ENCODE peak calls at places on chromosomes 2 and 18, in eight cellular contexts. Z is vagina, M is suprapubic skin, C is H1, Y is spleen, T is breast epithelium, F is GM12892, R is HCT116. K is an unnamed sample.

GRCh38 chr2:207230261-207231105 is 64.7 kb upstream of the KLF7 start:
- DNase-seq in Y (no peak), M (no peak), C (peak), R (peak), F (no peak), Z (no peak), T (no peak), K (no peak)

GRCh38 chr18:79580481-79581171 is 99.0 kb upstream of the CTDP1 start:
- DNase-seq in M (peak), F (no peak), T (no peak), Z (no peak), R (no peak), Y (peak), C (no peak), K (no peak)

GRCh38 chr2:136308621-136309020 is 190.7 kb upstream of the CXCR4 start:
- DNase-seq in T (no peak), F (no peak), Z (no peak), R (no peak), C (no peak), M (no peak), Y (no peak), K (no peak)

GRCh38 chr2:48249631-48250473 is 280.1 kb upstream of the STON1 start:
- DNase-seq in M (no peak), C (no peak), T (no peak), R (no peak), F (no peak), Y (no peak), Z (no peak), K (no peak)

GRCh38 chr18:9755110-9755509 is 47.0 kb downstream of the RAB31 start:
- DNase-seq in F (no peak), M (no peak), Y (no peak), C (no peak), T (no peak), Z (peak), R (no peak), K (no peak)

GRCh38 chr2:173749315-173749714 is 215.9 kb downstream of the SP3 start:
- DNase-seq in R (peak), Y (no peak), Z (no peak), F (no peak), C (no peak), M (no peak), T (no peak), K (no peak)

GRCh38 chr18:45090526-45091140 is 409.9 kb downstream of the SETBP1 start:
- DNase-seq in C (no peak), Y (no peak), R (no peak), T (no peak), Z (no peak), M (no peak), F (no peak), K (no peak)

GRCh38 chr2:157233506-157233905 is 24.0 kb upstream of the GALNT5 start:
- DNase-seq in Y (no peak), F (no peak), R (no peak), Z (no peak), M (no peak), C (no peak), T (no peak), K (no peak)

GRCh38 chr2:174588463-174588862 is 9.1 kb downstream of the WIPF1 start:
- DNase-seq in Z (no peak), R (no peak), C (no peak), M (no peak), Y (no peak), F (no peak), T (no peak), K (no peak)

GRCh38 chr2:220779918-220780317 is 792.2 kb downstream of the EPHA4 start:
- DNase-seq in Z (no peak), C (no peak), F (no peak), M (no peak), T (no peak), Y (no peak), R (no peak), K (no peak)

GRCh38 chr18:57523171-57523956 is 63.1 kb downstream of the FECH start:
- DNase-seq in R (no peak), M (no peak), C (no peak), Y (no peak), T (no peak), F (no peak), Z (no peak), K (no peak)

GRCh38 chr2:51368250-51368649 is 336.3 kb upstream of the NRXN1 start:
- DNase-seq in M (no peak), R (no peak), Z (no peak), T (no peak), C (no peak), F (no peak), Y (no peak), K (no peak)

GRCh38 chr2:85250045-85250444 is 77.7 kb downstream of the TGOLN2 start:
- DNase-seq in M (no peak), R (no peak), Y (no peak), T (no peak), C (no peak), F (no peak), Z (no peak), K (no peak)

GRCh38 chr2:106843001-106843909 is 42.7 kb downstream of the ST6GAL2 start:
- DNase-seq in F (no peak), Z (no peak), Y (peak), M (no peak), R (no peak), C (no peak), T (no peak), K (no peak)

GRCh38 chr2:131543385-131543891 is 15.8 kb downstream of the CCDC74A start:
- DNase-seq in T (no peak), Y (no peak), C (no peak), Z (no peak), R (no peak), F (no peak), M (no peak), K (no peak)

GRCh38 chr18:55998071-55998522 is 410.1 kb upstream of the TCF4 start:
- DNase-seq in Y (no peak), C (peak), T (no peak), R (no peak), F (no peak), M (no peak), Z (no peak), K (no peak)

GRCh38 chr18:68694316-68694715 is 20.6 kb downstream of the TMX3 start:
- DNase-seq in F (no peak), Y (no peak), T (no peak), C (no peak), M (no peak), R (no peak), Z (no peak), K (no peak)

GRCh38 chr2:241659150-241659739 is 21.8 kb downstream of the ATG4B start:
- DNase-seq in T (peak), Z (no peak), C (peak), Y (no peak), R (no peak), M (no peak), F (no peak), K (peak)

GRCh38 chr2:237700583-237701032 is 73.2 kb downstream of the LRRFIP1 start:
- DNase-seq in T (no peak), F (no peak), C (no peak), Z (peak), M (peak), R (no peak), Y (peak), K (no peak)

GRCh38 chr2:238561230-238561629 is 134.5 kb downstream of the ASB1 start:
- DNase-seq in Y (no peak), T (no peak), Z (no peak), F (no peak), C (no peak), M (no peak), R (no peak), K (no peak)

GRCh38 chr2:190912731-190913130 is 32.1 kb downstream of the GLS start:
- DNase-seq in Y (no peak), M (no peak), R (no peak), Z (no peak), F (no peak), C (no peak), T (no peak), K (no peak)

GRCh38 chr2:19392191-19392590 is 33.8 kb upstream of the OSR1 start:
- DNase-seq in C (no peak), R (no peak), M (no peak), T (no peak), Z (no peak), F (no peak), Y (no peak), K (no peak)

GRCh38 chr2:127134833-127135830 is 28.2 kb upstream of the BIN1 start:
- DNase-seq in C (peak), Y (peak), T (no peak), F (no peak), Z (no peak), M (no peak), R (no peak), K (no peak)

GRCh38 chr2:43083278-43083677 is 143.1 kb downstream of the ZFP36L2 start:
- DNase-seq in Z (no peak), F (no peak), C (no peak), R (no peak), M (no peak), Y (peak), T (peak), K (no peak)
- TF ChIP-seq POLR2AphosphoS5 in Z (no peak), F (no peak), C (no peak), R (no peak), M (no peak), Y (peak), T (peak), K (no peak)

DNA sequence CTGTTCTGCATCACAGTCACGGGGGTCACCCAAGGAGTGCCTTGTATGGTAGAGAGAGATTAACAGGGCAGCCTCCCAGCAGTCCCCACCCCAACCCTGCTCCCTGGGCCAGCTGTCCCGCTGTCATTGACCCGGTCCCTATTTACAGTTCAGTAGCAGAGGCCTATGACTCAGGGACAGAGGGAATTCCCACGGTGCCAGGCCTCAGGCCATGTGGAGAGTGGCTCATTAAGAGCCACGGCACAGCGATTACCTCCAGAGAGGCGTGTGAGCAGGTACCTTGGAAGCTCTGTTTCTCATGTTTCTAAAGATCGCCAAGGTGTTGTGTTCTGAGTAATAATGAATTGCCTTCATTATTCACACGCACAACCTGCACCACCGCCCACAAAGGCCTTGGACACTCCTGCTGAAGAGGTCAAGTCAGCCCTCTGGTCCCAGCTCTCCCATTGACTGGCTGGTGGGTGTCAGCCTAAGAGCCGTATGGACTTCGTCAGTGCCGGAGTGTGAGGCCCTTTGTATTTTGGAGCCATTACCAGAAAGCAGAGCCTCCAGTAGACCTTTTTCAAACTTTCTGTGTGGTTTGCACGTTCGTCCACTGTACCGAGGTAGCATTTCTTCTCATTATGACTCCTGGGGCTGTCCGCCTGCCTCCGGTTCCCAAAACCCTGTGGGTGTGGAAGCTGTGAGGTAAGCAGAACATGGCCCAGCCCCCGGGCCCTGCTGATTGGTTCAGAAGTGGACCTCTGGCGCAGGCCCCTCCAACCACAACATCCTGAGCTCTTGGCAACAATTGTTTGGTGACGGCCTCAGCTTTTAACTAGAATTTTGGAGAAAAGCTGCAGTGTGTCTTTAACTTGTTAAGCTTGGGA is 47.0 kb downstream of the SERTAD2 start:
- DNase-seq in F (peak), R (no peak), M (peak), C (peak), Y (peak), T (peak), Z (no peak), K (peak)
- TF ChIP-seq POLR2A in F (peak), R (no peak), M (no peak), C (no peak), Y (no peak), T (no peak), Z (no peak), K (no peak)

GRCh38 chr2:27363933-27364332 is 6.2 kb downstream of the EIF2B4 start:
- DNase-seq in Z (no peak), M (no peak), R (no peak), F (no peak), C (no peak), T (no peak), Y (no peak), K (no peak)
- TF ChIP-seq POLR2AphosphoS5 in Z (no peak), M (no peak), R (no peak), F (no peak), C (no peak), T (no peak), Y (no peak), K (no peak)

DNA sequence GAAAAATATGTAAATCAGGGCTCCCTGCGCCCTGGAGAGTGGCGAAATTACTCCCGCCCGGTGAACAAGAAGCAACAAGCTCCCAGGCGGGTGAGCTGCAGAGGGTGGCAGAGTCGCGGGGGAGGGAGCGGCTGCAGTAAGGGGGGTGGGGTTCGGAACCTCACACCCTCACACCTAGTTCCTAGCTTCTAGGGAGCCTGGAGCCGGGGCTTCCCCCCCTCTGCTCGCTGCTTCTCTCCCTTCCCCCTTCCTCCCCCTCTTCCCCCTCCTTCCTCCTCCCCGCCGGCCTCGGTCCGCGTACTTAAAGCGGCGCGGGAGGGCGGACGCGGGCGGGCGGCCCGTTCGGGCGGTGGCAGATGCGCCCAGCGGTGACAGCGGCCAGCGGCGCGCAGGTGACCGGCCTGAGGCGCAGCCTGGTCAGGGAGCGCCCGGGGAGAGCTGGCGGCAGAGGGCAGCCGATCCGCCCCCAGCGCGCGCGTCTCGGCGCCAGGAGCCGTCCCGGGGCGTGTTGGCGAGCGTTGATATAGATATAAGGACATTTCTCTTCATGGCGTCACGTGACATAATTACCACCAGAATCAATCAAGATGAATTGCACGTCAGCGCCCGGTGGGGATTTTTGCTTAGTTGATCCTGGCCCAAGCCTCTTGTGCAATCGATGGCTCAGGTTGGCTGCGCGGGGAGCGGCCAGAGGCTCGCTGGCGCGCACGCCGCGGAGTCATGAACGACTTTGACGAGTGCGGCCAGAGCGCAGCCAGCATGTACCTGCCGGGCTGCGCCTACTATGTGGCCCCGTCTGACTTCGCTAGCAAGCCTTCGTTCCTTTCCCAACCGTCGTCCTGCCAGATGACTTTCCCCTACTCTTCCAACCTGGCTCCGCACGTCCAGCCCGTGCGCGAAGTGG is at the start of gene HOXD11:
- DNase-seq in R (no peak), M (no peak), T (no peak), Z (no peak), Y (no peak), C (peak), F (no peak), K (no peak)
- TF ChIP-seq POLR2A in R (no peak), M (no peak), T (no peak), Z (no peak), Y (no peak), C (no peak), F (no peak), K (no peak)

GRCh38 chr2:7752291-7752690 is 835.1 kb downstream of the RNF144A start:
- DNase-seq in Y (no peak), Z (no peak), M (no peak), R (no peak), F (no peak), T (no peak), C (no peak), K (no peak)
- TF ChIP-seq POLR2AphosphoS5 in Y (no peak), Z (no peak), M (no peak), R (no peak), F (no peak), T (peak), C (no peak), K (no peak)

GRCh38 chr2:202307690-202308089 is 42.1 kb downstream of the NOP58 start:
- DNase-seq in T (no peak), Z (no peak), R (no peak), M (no peak), F (no peak), C (peak), Y (no peak), K (no peak)

GRCh38 chr2:202311823-202312388 is 46.3 kb downstream of the NOP58 start:
- DNase-seq in M (no peak), C (peak), F (no peak), T (no peak), Z (no peak), Y (no peak), R (no peak), K (no peak)

GRCh38 chr2:202306034-202306433 is 40.5 kb downstream of the NOP58 start:
- DNase-seq in Z (no peak), Y (no peak), T (no peak), R (no peak), F (no peak), C (peak), M (no peak), K (no peak)
- TF ChIP-seq POLR2A in Z (no peak), Y (no peak), T (no peak), R (no peak), F (peak), C (no peak), M (no peak), K (no peak)